ENCODE peak calls at places on chromosomes 6 and 20, in five cellular contexts. B is K562, D is SK-N-SH, M is HepG2, C is GM12878. E is an unnamed sample.

GRCh38 chr6:154039231-154039842 is at the start of gene OPRM1:
- DNase-seq in B (peak), C (no peak), M (no peak), D (peak), E (peak)

GRCh38 chr20:24896984-24897383 is 52.1 kb upstream of the CST7 start:
- DNase-seq in B (no peak), C (no peak), D (no peak), M (no peak), E (no peak)

GRCh38 chr6:6384520-6384919 is 64.1 kb upstream of the F13A1 start:
- DNase-seq in D (no peak), B (no peak), M (no peak), C (no peak), E (no peak)

GRCh38 chr20:408843-409696 is 971 bp downstream of the RBCK1 start:
- DNase-seq in B (no peak), C (no peak), M (no peak), D (no peak), E (no peak)

GRCh38 chr20:47818996-47819609 is 33.8 kb upstream of the SULF2 start:
- DNase-seq in B (no peak), D (no peak), C (no peak), M (no peak), E (no peak)

GRCh38 chr6:148926478-148926877 is 179.6 kb downstream of the UST start:
- DNase-seq in M (no peak), C (no peak), D (no peak), B (no peak), E (no peak)

GRCh38 chr6:150813993-150814359 is 51.5 kb upstream of the MTHFD1L start:
- DNase-seq in C (peak), B (no peak), M (peak), D (no peak), E (no peak)

GRCh38 chr20:31708839-31709534 is 13.7 kb downstream of the BCL2L1 start:
- DNase-seq in M (no peak), D (no peak), C (no peak), B (no peak), E (no peak)

GRCh38 chr6:25481267-25481666 is 170.7 kb upstream of the SCGN start:
- DNase-seq in D (no peak), C (no peak), M (no peak), B (no peak), E (no peak)

GRCh38 chr6:84804720-84805119 is 40.3 kb upstream of the TBX18 start:
- DNase-seq in M (no peak), B (no peak), C (no peak), D (no peak), E (no peak)

GRCh38 chr6:84809504-84809903 is 45.1 kb upstream of the TBX18 start:
- DNase-seq in B (no peak), D (no peak), M (no peak), C (no peak), E (no peak)

GRCh38 chr6:84801250-84801649 is 36.9 kb upstream of the TBX18 start:
- DNase-seq in B (no peak), M (no peak), C (no peak), D (no peak), E (no peak)

GRCh38 chr6:84805145-84805544 is 40.7 kb upstream of the TBX18 start:
- DNase-seq in D (no peak), C (no peak), B (no peak), M (no peak), E (no peak)
- TF ChIP-seq FOXM1 in D (no peak), C (no peak), B (no peak), M (no peak), E (no peak)

GRCh38 chr6:162726997-162727346 is 594 bp downstream of the PRKN start:
- DNase-seq in D (no peak), C (no peak), B (no peak), M (no peak), E (no peak)
- TF ChIP-seq FOXM1 in D (no peak), C (no peak), B (no peak), M (no peak), E (no peak)

DNA sequence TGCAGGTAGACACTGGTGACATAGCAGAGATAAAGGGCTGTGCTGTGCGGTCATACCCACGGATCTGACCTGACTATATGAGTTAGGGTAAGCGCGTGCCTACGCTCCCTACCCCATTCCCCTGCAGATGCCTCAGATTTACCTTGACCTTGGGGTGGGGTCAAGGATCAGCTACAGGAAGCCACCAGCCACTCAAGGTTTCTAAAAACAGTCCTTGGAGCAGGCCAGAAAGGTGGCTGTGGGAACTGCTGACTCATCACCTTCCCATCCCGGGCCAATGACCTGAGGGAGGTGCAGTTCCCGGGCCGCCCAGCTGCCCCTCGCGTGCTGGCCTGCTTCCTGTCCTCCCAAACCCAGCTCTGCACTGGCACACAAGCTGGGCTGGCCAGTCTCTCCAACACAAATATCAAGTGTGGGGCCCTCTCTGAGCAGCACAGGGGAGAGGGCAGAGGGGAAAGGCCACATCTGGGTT is 23.0 kb downstream of the KCNK5 start:
- DNase-seq in C (no peak), B (peak), D (no peak), M (no peak), E (no peak)
- TF ChIP-seq FOXM1 in C (no peak), B (no peak), D (no peak), M (no peak), E (no peak)

DNA sequence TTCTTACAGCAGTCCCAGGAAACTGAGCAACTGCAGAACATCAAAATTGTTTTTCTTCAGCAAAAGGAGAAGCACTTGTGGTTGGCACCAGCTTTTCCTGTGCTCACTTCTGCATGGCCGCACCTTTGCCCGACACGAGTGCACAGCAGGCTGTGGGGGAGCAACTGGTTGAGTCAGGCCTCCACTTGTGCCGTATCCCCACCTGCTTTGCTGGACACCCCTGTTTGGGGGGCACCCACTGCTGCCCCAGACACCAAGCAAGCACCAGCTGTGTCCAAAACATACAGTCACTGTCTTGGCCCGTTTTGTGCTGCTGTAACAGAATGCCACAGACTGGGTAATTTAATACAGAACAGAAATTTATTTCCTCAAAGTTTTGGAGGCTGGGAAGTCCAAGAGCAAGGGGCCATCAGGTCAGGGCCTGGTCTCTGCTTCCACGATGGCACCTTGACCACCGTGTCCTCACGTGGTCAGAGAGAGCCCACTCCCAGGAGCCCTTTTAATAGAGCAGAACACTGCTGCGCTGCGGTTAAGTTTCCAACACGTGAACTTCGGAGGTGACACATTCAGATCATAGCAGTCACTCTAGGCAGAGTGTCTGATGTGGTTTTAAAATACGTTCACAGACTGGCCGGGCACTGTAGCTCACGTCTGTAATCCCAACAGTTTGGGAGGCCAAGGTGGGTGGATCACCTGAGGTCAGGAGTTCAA is 8.7 kb upstream of the GMEB2 start:
- DNase-seq in D (no peak), C (peak), B (no peak), M (no peak), E (no peak)
- TF ChIP-seq FOXM1 in D (no peak), C (no peak), B (no peak), M (no peak), E (no peak)

GRCh38 chr20:33964431-33964830 is 29.3 kb upstream of the RALY start:
- DNase-seq in M (no peak), B (no peak), C (no peak), D (no peak), E (no peak)
- TF ChIP-seq FOXM1 in M (no peak), B (no peak), C (no peak), D (no peak), E (no peak)

GRCh38 chr6:126553856-126554255 is 213.9 kb downstream of the CENPW start:
- DNase-seq in B (no peak), M (no peak), D (no peak), C (no peak), E (no peak)
- TF ChIP-seq FOXM1 in B (no peak), M (no peak), D (no peak), C (no peak), E (no peak)

GRCh38 chr6:110509617-110510231 is 33.3 kb upstream of the SLC22A16 start:
- DNase-seq in B (no peak), M (peak), D (no peak), C (no peak), E (no peak)
- TF ChIP-seq FOXM1 in B (no peak), M (no peak), D (no peak), C (no peak), E (no peak)

DNA sequence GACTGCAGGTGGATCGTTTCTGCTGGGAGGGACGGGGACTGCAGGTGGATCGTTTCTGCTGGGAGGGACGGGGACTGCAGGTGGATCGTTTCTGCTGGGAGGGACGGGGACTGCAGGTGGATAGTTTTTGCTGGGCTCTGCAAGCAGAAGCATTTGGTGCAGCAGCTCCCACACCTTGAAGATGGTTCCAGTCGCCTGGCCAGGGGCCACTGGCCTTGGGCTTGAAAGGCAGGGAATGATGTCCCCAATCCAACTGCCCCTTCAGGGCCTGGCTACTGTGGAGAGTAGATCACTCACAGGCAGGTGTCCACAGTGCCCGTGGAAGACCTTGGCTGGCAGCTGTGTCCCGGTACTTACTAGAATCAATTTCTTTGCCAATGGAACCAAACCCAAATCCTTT is 68.2 kb downstream of the PSMG4 start:
- DNase-seq in C (no peak), B (no peak), M (no peak), D (no peak), E (no peak)
- TF ChIP-seq FOXM1 in C (no peak), B (no peak), M (no peak), D (no peak), E (no peak)

GRCh38 chr20:41029150-41029872 is 689 bp downstream of the TOP1 start:
- DNase-seq in C (no peak), D (peak), B (peak), M (no peak), E (peak)
- TF ChIP-seq FOXM1 in C (no peak), D (no peak), B (no peak), M (no peak), E (no peak)